ENCODE peak calls at places on chromosome X, in nine cellular contexts. Y, W, U, G, D, Q, E, M and T are unnamed samples.

GRCh38 chrX:44003975-44004374 is 30.8 kb upstream of the NDP start:
- DNase-seq in W (no peak), U (peak), Q (no peak), M (no peak), Y (no peak), D (no peak), G (no peak), E (no peak), T (no peak)

GRCh38 chrX:82912401-82912800 is 595.7 kb upstream of the POU3F4 start:
- DNase-seq in W (no peak), Q (no peak), U (no peak), E (no peak), D (no peak), M (no peak), G (no peak), Y (no peak), T (no peak)

GRCh38 chrX:23223169-23223568 is 111.5 kb upstream of the PTCHD1 start:
- DNase-seq in M (no peak), U (no peak), G (no peak), Y (no peak), E (no peak), Q (no peak), W (no peak), D (no peak), T (no peak)

GRCh38 chrX:129665916-129666644 is 11.3 kb upstream of the APLN start:
- DNase-seq in D (no peak), U (peak), Q (peak), Y (peak), E (no peak), W (peak), G (no peak), M (no peak), T (no peak)

GRCh38 chrX:16970977-16971376 is 24.5 kb downstream of the REPS2 start:
- DNase-seq in M (no peak), Q (no peak), W (no peak), D (no peak), Y (no peak), E (no peak), G (no peak), U (peak), T (no peak)

GRCh38 chrX:84188320-84188834 is 378 bp upstream of the RPS6KA6 start:
- DNase-seq in E (peak), U (peak), M (peak), Y (no peak), D (no peak), G (peak), Q (peak), W (no peak), T (peak)

GRCh38 chrX:52979568-52979967 is 21.2 kb upstream of the FAM156A start:
- DNase-seq in G (peak), E (no peak), W (no peak), U (no peak), Q (no peak), D (no peak), Y (no peak), M (no peak), T (no peak)

GRCh38 chrX:40266490-40267333 is 169.0 kb upstream of the BCOR start:
- DNase-seq in W (no peak), Y (no peak), M (peak), Q (peak), G (peak), D (no peak), U (peak), E (peak), T (peak)

GRCh38 chrX:72107841-72108590 is 23.7 kb downstream of the RTL5 start:
- DNase-seq in G (no peak), E (no peak), W (no peak), M (no peak), D (peak), Q (no peak), U (no peak), Y (no peak), T (no peak)

GRCh38 chrX:130166503-130166777 is 799 bp upstream of the AIFM1 start:
- DNase-seq in U (no peak), D (no peak), Q (no peak), M (no peak), Y (no peak), E (no peak), W (no peak), G (no peak), T (no peak)

GRCh38 chrX:17792842-17793241 is 55.5 kb downstream of the SCML1 start:
- DNase-seq in W (no peak), G (no peak), E (no peak), M (no peak), U (no peak), D (no peak), Q (no peak), Y (no peak), T (no peak)

GRCh38 chrX:18146954-18147353 is 73.7 kb downstream of the BEND2 start:
- DNase-seq in U (peak), M (no peak), W (no peak), G (peak), Y (no peak), E (no peak), Q (no peak), D (no peak), T (peak)

GRCh38 chrX:11890843-11891514 is 132.9 kb downstream of the MSL3 start:
- DNase-seq in Y (no peak), E (peak), Q (no peak), U (no peak), D (no peak), M (no peak), W (no peak), G (no peak), T (no peak)

GRCh38 chrX:13219990-13220764 is 99.7 kb downstream of the ATXN3L start:
- DNase-seq in Y (no peak), U (no peak), W (no peak), M (no peak), D (no peak), E (no peak), G (no peak), Q (no peak), T (no peak)

GRCh38 chrX:39652336-39652735 is 445.4 kb downstream of the BCOR start:
- DNase-seq in W (no peak), M (no peak), D (no peak), G (no peak), U (no peak), Y (no peak), E (no peak), Q (no peak), T (peak)

GRCh38 chrX:125378205-125378604 is 58.5 kb downstream of the TEX13C start:
- DNase-seq in Y (no peak), E (no peak), D (no peak), M (no peak), W (peak), G (no peak), Q (no peak), U (no peak), T (no peak)
- TF ChIP-seq CTCF in Y (no peak), E (no peak), D (no peak), M (no peak), W (peak), G (no peak), Q (no peak), U (no peak), T (no peak)

GRCh38 chrX:140066262-140066661 is 100.9 kb upstream of the CXorf66 start:
- DNase-seq in M (no peak), U (no peak), Q (no peak), W (no peak), Y (no peak), G (no peak), E (no peak), D (no peak), T (no peak)

GRCh38 chrX:140071037-140071436 is 105.7 kb upstream of the CXorf66 start:
- DNase-seq in E (no peak), D (no peak), Q (no peak), Y (no peak), U (no peak), M (no peak), G (no peak), W (no peak), T (no peak)
- TF ChIP-seq CTCF in E (no peak), D (no peak), Q (no peak), Y (no peak), U (no peak), M (no peak), G (no peak), W (no peak), T (no peak)

DNA sequence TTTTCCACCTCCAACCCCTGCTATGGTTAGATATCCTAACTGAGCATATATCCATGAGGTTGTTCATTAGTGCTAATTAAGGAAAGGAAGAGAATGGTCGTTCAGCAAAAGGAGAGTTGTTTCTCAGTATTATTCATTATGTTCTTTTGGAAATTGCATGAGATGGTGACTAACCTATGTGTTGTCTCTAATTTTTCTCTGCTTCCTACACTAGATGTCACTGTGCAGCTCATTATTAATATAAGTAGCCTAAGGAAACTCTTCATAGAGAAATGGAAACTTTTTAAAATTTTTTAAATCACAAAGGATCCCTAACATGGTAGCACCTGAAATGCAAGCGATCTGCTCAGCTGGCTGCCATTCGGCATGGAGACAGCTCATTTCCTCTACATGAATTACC is 67.7 kb upstream of the FAM9A start:
- DNase-seq in Q (no peak), W (no peak), Y (no peak), M (no peak), U (peak), E (no peak), D (no peak), G (no peak), T (no peak)
- TF ChIP-seq CTCF in Q (peak), W (peak), Y (peak), M (no peak), U (peak), E (peak), D (no peak), G (no peak), T (no peak)

GRCh38 chrX:111447298-111447697 is 35.3 kb upstream of the DCX start:
- DNase-seq in Q (no peak), U (peak), D (no peak), M (no peak), Y (no peak), G (peak), W (no peak), E (no peak), T (peak)
- TF ChIP-seq CTCF in Q (peak), U (no peak), D (no peak), M (peak), Y (no peak), G (no peak), W (peak), E (peak), T (no peak)

DNA sequence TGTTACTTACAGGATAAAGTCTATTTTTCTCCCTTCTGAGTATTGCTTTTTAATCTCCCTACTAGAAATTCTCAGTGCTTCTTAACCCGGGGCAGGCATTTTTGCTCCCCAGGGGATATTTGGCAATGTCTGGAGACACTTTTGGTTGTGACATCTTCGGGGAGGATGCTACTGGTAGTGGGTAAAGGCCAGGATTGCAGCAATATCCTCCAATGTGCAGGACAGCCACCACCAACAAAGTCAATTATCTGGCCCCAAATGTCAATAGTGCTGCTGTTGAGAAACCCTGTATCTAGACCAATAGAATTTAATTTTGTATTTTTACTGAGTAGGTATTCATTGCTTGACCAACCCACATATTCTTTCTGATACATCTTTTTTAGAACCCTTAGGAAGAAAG is 669.5 kb upstream of the MAGEB2 start:
- DNase-seq in Y (no peak), M (no peak), U (no peak), D (no peak), W (no peak), Q (no peak), E (no peak), G (no peak), T (no peak)
- TF ChIP-seq CTCF in Y (no peak), M (no peak), U (no peak), D (no peak), W (no peak), Q (no peak), E (no peak), G (no peak), T (no peak)

GRCh38 chrX:15785176-15785735 is 5.0 kb upstream of the ZRSR2 start:
- DNase-seq in E (no peak), U (no peak), M (no peak), Y (no peak), G (no peak), Q (no peak), D (no peak), W (no peak), T (no peak)

GRCh38 chrX:15786930-15787329 is 3.4 kb upstream of the ZRSR2 start:
- DNase-seq in M (no peak), Q (no peak), Y (no peak), E (no peak), G (no peak), W (no peak), U (no peak), D (no peak), T (no peak)

GRCh38 chrX:15790766-15791380 is 589 bp downstream of the ZRSR2 start:
- DNase-seq in Y (no peak), U (peak), Q (peak), W (no peak), E (no peak), D (no peak), M (no peak), G (no peak), T (no peak)

GRCh38 chrX:15789979-15790765 is at the start of gene ZRSR2:
- DNase-seq in D (peak), W (no peak), M (peak), E (peak), Y (no peak), U (peak), G (peak), Q (peak), T (peak)
- TF ChIP-seq CTCF in D (no peak), W (no peak), M (no peak), E (no peak), Y (no peak), U (no peak), G (no peak), Q (no peak), T (no peak)

GRCh38 chrX:41333994-41334865 is at the start of gene DDX3X:
- DNase-seq in M (peak), G (peak), W (peak), U (peak), Y (peak), Q (peak), E (peak), D (peak), T (peak)
- TF ChIP-seq CTCF in M (no peak), G (peak), W (no peak), U (peak), Y (peak), Q (no peak), E (peak), D (no peak), T (no peak)